ENCODE peak calls at places on chromosome 18, in six cellular contexts. One of them, this sample, is unnamed.

GRCh38 chr18:73340135-73340934 is 472.5 kb upstream of the NETO1 start:
- DNase-seq in iPS DF 6.9: no peak
- DNase-seq in AG04450: no peak
- DNase-seq in upper lobe of right lung: no peak
- DNase-seq in endothelial cell: no peak
- DNase-seq in lower leg skin: no peak
- DNase-seq in this sample: no peak

GRCh38 chr18:56684277-56684676 is 33.1 kb downstream of the WDR7 start:
- DNase-seq in lower leg skin: no peak
- DNase-seq in AG04450: no peak
- DNase-seq in endothelial cell: no peak
- DNase-seq in iPS DF 6.9: no peak
- DNase-seq in upper lobe of right lung: no peak
- DNase-seq in this sample: no peak

GRCh38 chr18:42137671-42138375 is 182.8 kb downstream of the PIK3C3 start:
- DNase-seq in lower leg skin: no peak
- DNase-seq in iPS DF 6.9: no peak
- DNase-seq in AG04450: no peak
- DNase-seq in upper lobe of right lung: no peak
- DNase-seq in endothelial cell: no peak
- DNase-seq in this sample: no peak

GRCh38 chr18:55633032-55633431 is 45.0 kb upstream of the TCF4 start:
- DNase-seq in lower leg skin: no peak
- DNase-seq in iPS DF 6.9: no peak
- DNase-seq in endothelial cell: no peak
- DNase-seq in AG04450: no peak
- DNase-seq in upper lobe of right lung: no peak
- DNase-seq in this sample: no peak

GRCh38 chr18:36692331-36692730 is 136.5 kb downstream of the TPGS2 start:
- DNase-seq in lower leg skin: no peak
- DNase-seq in endothelial cell: no peak
- DNase-seq in iPS DF 6.9: no peak
- DNase-seq in upper lobe of right lung: no peak
- DNase-seq in AG04450: peak
- DNase-seq in this sample: no peak

GRCh38 chr18:34707670-34708069 is 2.4 kb upstream of the DTNA start:
- DNase-seq in upper lobe of right lung: no peak
- DNase-seq in AG04450: peak
- DNase-seq in iPS DF 6.9: no peak
- DNase-seq in endothelial cell: no peak
- DNase-seq in lower leg skin: no peak
- DNase-seq in this sample: no peak

GRCh38 chr18:49016648-49017539 is 66.1 kb upstream of the SMAD7 start:
- DNase-seq in upper lobe of right lung: peak
- DNase-seq in endothelial cell: no peak
- DNase-seq in lower leg skin: peak
- DNase-seq in AG04450: peak
- DNase-seq in iPS DF 6.9: no peak
- DNase-seq in this sample: no peak

GRCh38 chr18:3985664-3986063 is 469.4 kb downstream of the DLGAP1 start:
- DNase-seq in upper lobe of right lung: no peak
- DNase-seq in lower leg skin: no peak
- DNase-seq in endothelial cell: no peak
- DNase-seq in AG04450: peak
- DNase-seq in iPS DF 6.9: no peak
- DNase-seq in this sample: no peak

GRCh38 chr18:1438458-1438910 is 533.8 kb downstream of the ADCYAP1 start:
- DNase-seq in endothelial cell: no peak
- DNase-seq in iPS DF 6.9: no peak
- DNase-seq in lower leg skin: no peak
- DNase-seq in upper lobe of right lung: no peak
- DNase-seq in AG04450: no peak
- DNase-seq in this sample: no peak

GRCh38 chr18:75066936-75067335 is 142.0 kb downstream of the PTGR3 start:
- DNase-seq in iPS DF 6.9: no peak
- DNase-seq in lower leg skin: peak
- DNase-seq in AG04450: no peak
- DNase-seq in endothelial cell: no peak
- DNase-seq in upper lobe of right lung: no peak
- DNase-seq in this sample: no peak

GRCh38 chr18:21361297-21361880 is 119.4 kb downstream of the GREB1L start:
- DNase-seq in iPS DF 6.9: no peak
- DNase-seq in endothelial cell: no peak
- DNase-seq in AG04450: no peak
- DNase-seq in lower leg skin: no peak
- DNase-seq in upper lobe of right lung: no peak
- DNase-seq in this sample: no peak

GRCh38 chr18:57439985-57440330 is 4.8 kb downstream of the ONECUT2 start:
- DNase-seq in lower leg skin: no peak
- DNase-seq in upper lobe of right lung: no peak
- DNase-seq in iPS DF 6.9: no peak
- DNase-seq in endothelial cell: no peak
- DNase-seq in AG04450: no peak
- DNase-seq in this sample: no peak

GRCh38 chr18:57859314-57859713 is 56.2 kb upstream of the ATP8B1 start:
- DNase-seq in upper lobe of right lung: no peak
- DNase-seq in AG04450: no peak
- DNase-seq in iPS DF 6.9: peak
- DNase-seq in lower leg skin: no peak
- DNase-seq in endothelial cell: no peak
- DNase-seq in this sample: peak

GRCh38 chr18:48888681-48889080 is 62.1 kb downstream of the SMAD7 start:
- DNase-seq in upper lobe of right lung: no peak
- DNase-seq in lower leg skin: peak
- DNase-seq in endothelial cell: no peak
- DNase-seq in AG04450: no peak
- DNase-seq in iPS DF 6.9: no peak
- DNase-seq in this sample: no peak

GRCh38 chr18:59950215-59950944 is 50.6 kb downstream of the PMAIP1 start:
- DNase-seq in iPS DF 6.9: no peak
- DNase-seq in AG04450: no peak
- DNase-seq in endothelial cell: no peak
- DNase-seq in upper lobe of right lung: no peak
- DNase-seq in lower leg skin: no peak
- DNase-seq in this sample: no peak

GRCh38 chr18:69222089-69222488 is 178.6 kb upstream of the DOK6 start:
- DNase-seq in iPS DF 6.9: no peak
- DNase-seq in AG04450: no peak
- DNase-seq in upper lobe of right lung: no peak
- DNase-seq in endothelial cell: no peak
- DNase-seq in lower leg skin: no peak
- DNase-seq in this sample: no peak

GRCh38 chr18:902179-902718 is 2.4 kb upstream of the ADCYAP1 start:
- DNase-seq in upper lobe of right lung: no peak
- DNase-seq in endothelial cell: no peak
- DNase-seq in AG04450: no peak
- DNase-seq in iPS DF 6.9: no peak
- DNase-seq in lower leg skin: peak
- DNase-seq in this sample: no peak

GRCh38 chr18:76494541-76495403 is at the start of gene ZNF516:
- DNase-seq in iPS DF 6.9: no peak
- DNase-seq in lower leg skin: no peak
- DNase-seq in endothelial cell: peak
- DNase-seq in AG04450: no peak
- DNase-seq in upper lobe of right lung: no peak
- DNase-seq in this sample: no peak

GRCh38 chr18:44198296-44199284 is 482.1 kb upstream of the SETBP1 start:
- DNase-seq in AG04450: no peak
- DNase-seq in upper lobe of right lung: peak
- DNase-seq in endothelial cell: no peak
- DNase-seq in lower leg skin: peak
- DNase-seq in iPS DF 6.9: no peak
- DNase-seq in this sample: no peak

GRCh38 chr18:36544036-36544725 is 246.7 kb downstream of the FHOD3 start:
- DNase-seq in lower leg skin: no peak
- DNase-seq in endothelial cell: no peak
- DNase-seq in upper lobe of right lung: no peak
- DNase-seq in iPS DF 6.9: no peak
- DNase-seq in AG04450: no peak
- DNase-seq in this sample: no peak

GRCh38 chr18:50700245-50701165 is 119.3 kb downstream of the MRO start:
- DNase-seq in endothelial cell: no peak
- DNase-seq in upper lobe of right lung: no peak
- DNase-seq in iPS DF 6.9: no peak
- DNase-seq in AG04450: no peak
- DNase-seq in lower leg skin: no peak
- DNase-seq in this sample: no peak

GRCh38 chr18:25327631-25328030 is 24.3 kb downstream of the ZNF521 start:
- DNase-seq in iPS DF 6.9: no peak
- DNase-seq in lower leg skin: no peak
- DNase-seq in endothelial cell: no peak
- DNase-seq in upper lobe of right lung: no peak
- DNase-seq in AG04450: no peak
- DNase-seq in this sample: no peak

GRCh38 chr18:79278896-79279295 is 116.8 kb upstream of the NFATC1 start:
- DNase-seq in AG04450: no peak
- DNase-seq in upper lobe of right lung: no peak
- DNase-seq in lower leg skin: no peak
- DNase-seq in endothelial cell: no peak
- DNase-seq in iPS DF 6.9: no peak
- DNase-seq in this sample: no peak

GRCh38 chr18:8367217-8367988 is 241.8 kb upstream of the RAB12 start:
- DNase-seq in upper lobe of right lung: peak
- DNase-seq in lower leg skin: no peak
- DNase-seq in iPS DF 6.9: peak
- DNase-seq in AG04450: no peak
- DNase-seq in endothelial cell: peak
- DNase-seq in this sample: peak

GRCh38 chr18:42028232-42028832 is 73.3 kb downstream of the PIK3C3 start:
- DNase-seq in lower leg skin: no peak
- DNase-seq in iPS DF 6.9: no peak
- DNase-seq in AG04450: no peak
- DNase-seq in upper lobe of right lung: no peak
- DNase-seq in endothelial cell: peak
- DNase-seq in this sample: no peak

GRCh38 chr18:51448949-51449348 is 251.5 kb upstream of the MEX3C start:
- DNase-seq in upper lobe of right lung: no peak
- DNase-seq in lower leg skin: no peak
- DNase-seq in AG04450: no peak
- DNase-seq in endothelial cell: no peak
- DNase-seq in iPS DF 6.9: no peak
- DNase-seq in this sample: no peak

GRCh38 chr18:9863282-9863681 is 22.5 kb upstream of the TXNDC2 start:
- DNase-seq in AG04450: no peak
- DNase-seq in iPS DF 6.9: no peak
- DNase-seq in lower leg skin: no peak
- DNase-seq in endothelial cell: no peak
- DNase-seq in upper lobe of right lung: no peak
- DNase-seq in this sample: no peak

GRCh38 chr18:1244397-1245122 is 339.9 kb downstream of the ADCYAP1 start:
- DNase-seq in endothelial cell: no peak
- DNase-seq in AG04450: no peak
- DNase-seq in lower leg skin: no peak
- DNase-seq in upper lobe of right lung: no peak
- DNase-seq in iPS DF 6.9: no peak
- DNase-seq in this sample: no peak

GRCh38 chr18:75110311-75110710 is 98.6 kb downstream of the PTGR3 start:
- DNase-seq in AG04450: no peak
- DNase-seq in endothelial cell: peak
- DNase-seq in lower leg skin: peak
- DNase-seq in upper lobe of right lung: no peak
- DNase-seq in iPS DF 6.9: no peak
- DNase-seq in this sample: no peak

This sample was measured in iPS DF 19.7.